ENCODE peak calls at places on chromosomes 1 and 21, in four cellular contexts. R is activated CD4-positive, alpha-beta memory T cell treated with anti-CD3 and anti-CD28 coated beads, Interleukin-2, amount 10 ng/mL, durations not matched to agents 7 days and 5 days; F is NCI-H1930; Q is fibroblast of mammary gland. J is an unnamed sample.
A peak's percentile ranks its signal among the peaks of the same experiment; 100 is the strongest.

GRCh38 chr21:31397515-31397926 is 53.5 kb upstream of the TIAM1 start:
- DNase-seq in R (no peak), F (no peak), Q (no peak), J (no peak)

GRCh38 chr1:40944326-40944725 is 35.2 kb upstream of the CTPS1 start:
- DNase-seq in R (no peak), F (no peak), Q (peak; percentile 91), J (no peak)

GRCh38 chr1:29129916-29130315 is 6.2 kb upstream of the TMEM200B start:
- DNase-seq in R (no peak), F (no peak), Q (no peak), J (no peak)

GRCh38 chr1:235714205-235714897 is 64.8 kb upstream of the GNG4 start:
- DNase-seq in R (no peak), F (peak; percentile 82), Q (no peak), J (no peak)

GRCh38 chr1:26372039-26372438 is 511 bp downstream of the ZNF683 start:
- DNase-seq in R (no peak), F (no peak), Q (peak; percentile 48), J (no peak)

GRCh38 chr1:63413394-63413793 is 46.0 kb downstream of the ALG6 start:
- DNase-seq in R (no peak), F (no peak), Q (no peak), J (no peak)

GRCh38 chr1:151923422-151923821 is 14.1 kb upstream of the THEM4 start:
- DNase-seq in R (no peak), F (no peak), Q (no peak), J (no peak)

GRCh38 chr1:37714226-37714625 is 21.9 kb downstream of the CDCA8 start:
- DNase-seq in R (no peak), F (no peak), Q (no peak), J (no peak)

GRCh38 chr1:145983959-145984830 is 12.2 kb downstream of the TXNIP start:
- DNase-seq in R (peak; percentile 62), F (no peak), Q (no peak), J (no peak)

GRCh38 chr1:37477946-37478345 is 3.6 kb downstream of the ZC3H12A start:
- DNase-seq in R (no peak), F (no peak), Q (no peak), J (no peak)

GRCh38 chr1:114021665-114022099 is 42.4 kb downstream of the OLFML3 start:
- DNase-seq in R (no peak), F (no peak), Q (no peak), J (no peak)

GRCh38 chr1:162219461-162219860 is 150.0 kb downstream of the NOS1AP start:
- DNase-seq in R (no peak), F (no peak), Q (no peak), J (no peak)

GRCh38 chr1:155961937-155962336 is 16.4 kb downstream of the ARHGEF2 start:
- DNase-seq in R (peak; percentile 62), F (no peak), Q (peak; percentile 99), J (peak; percentile 94)

GRCh38 chr1:241608379-241609033 is 31.7 kb downstream of the CHML start:
- DNase-seq in R (no peak), F (no peak), Q (peak; percentile 83), J (no peak)

GRCh38 chr1:155892801-155893200 is 18.3 kb downstream of the RIT1 start:
- DNase-seq in R (no peak), F (no peak), Q (peak; percentile 79), J (peak; percentile 35)

GRCh38 chr1:204726478-204726877 is 40.9 kb upstream of the LRRN2 start:
- DNase-seq in R (no peak), F (no peak), Q (peak; percentile 28), J (peak; percentile 25)

GRCh38 chr1:157154940-157155514 is 16.8 kb upstream of the ETV3 start:
- DNase-seq in R (no peak), F (no peak), Q (peak; percentile 54), J (peak; percentile 33)

GRCh38 chr21:45972716-45973474 is 8.7 kb upstream of the COL6A1 start:
- DNase-seq in R (no peak), F (no peak), Q (peak; percentile 96), J (no peak)

GRCh38 chr1:167984886-167985489 is 48.1 kb upstream of the MPC2 start:
- DNase-seq in R (no peak), F (no peak), Q (peak; percentile 11), J (no peak)

GRCh38 chr1:117826119-117826518 is 103.3 kb downstream of the GDAP2 start:
- DNase-seq in R (no peak), F (no peak), Q (no peak), J (no peak)

GRCh38 chr1:43708006-43708412 is 673 bp downstream of the ST3GAL3 start:
- DNase-seq in R (no peak), F (no peak), Q (peak; percentile 56), J (no peak)

GRCh38 chr1:3618904-3619671 is 5.7 kb upstream of the TPRG1L start:
- DNase-seq in R (peak; percentile 72), F (peak; percentile 54), Q (peak; percentile 70), J (peak; percentile 62)

GRCh38 chr1:184053881-184054280 is 2.4 kb downstream of the TSEN15 start:
- DNase-seq in R (no peak), F (no peak), Q (no peak), J (no peak)

GRCh38 chr1:26391450-26391849 is 18.9 kb upstream of the ZNF683 start:
- DNase-seq in R (peak; percentile 74), F (no peak), Q (peak; percentile 70), J (peak; percentile 31)

GRCh38 chr1:208211901-208212843 is 32.0 kb downstream of the PLXNA2 start:
- DNase-seq in R (no peak), F (no peak), Q (peak; percentile 28), J (no peak)

GRCh38 chr1:198932351-198932991 is 293.6 kb downstream of the PTPRC start:
- DNase-seq in R (no peak), F (no peak), Q (no peak), J (no peak)

GRCh38 chr1:197130677-197131304 is 15.7 kb downstream of the ASPM start:
- DNase-seq in R (no peak), F (no peak), Q (no peak), J (no peak)

GRCh38 chr1:226783202-226783601 is 44.1 kb upstream of the ITPKB start:
- DNase-seq in R (no peak), F (no peak), Q (no peak), J (no peak)

GRCh38 chr1:43586136-43586726 is 55.5 kb downstream of the PTPRF start:
- DNase-seq in R (no peak), F (no peak), Q (no peak), J (no peak)

GRCh38 chr1:216181590-216181989 is 241.7 kb downstream of the USH2A start:
- DNase-seq in R (no peak), F (no peak), Q (no peak), J (no peak)

GRCh38 chr1:234620786-234621468 is 10.9 kb upstream of the IRF2BP2 start:
- DNase-seq in R (no peak), F (no peak), Q (no peak), J (no peak)

GRCh38 chr1:50923564-50923963 is 36.5 kb downstream of the FAF1 start:
- DNase-seq in R (no peak), F (no peak), Q (no peak), J (no peak)

GRCh38 chr1:94537254-94537653 is 4.3 kb downstream of the F3 start:
- DNase-seq in R (no peak), F (no peak), Q (no peak), J (no peak)

GRCh38 chr1:116708255-116708900 is 40.8 kb upstream of the IGSF3 start:
- DNase-seq in R (no peak), F (no peak), Q (no peak), J (no peak)

GRCh38 chr21:46424062-46424591 is 34.6 kb upstream of the DIP2A start:
- DNase-seq in R (peak; percentile 25), F (no peak), Q (no peak), J (no peak)

GRCh38 chr1:2478100-2478499 is 2.0 kb downstream of the PLCH2 start:
- DNase-seq in R (no peak), F (no peak), Q (no peak), J (no peak)

GRCh38 chr21:34179204-34179935 is 106.0 kb downstream of the MRPS6 start:
- DNase-seq in R (no peak), F (no peak), Q (no peak), J (no peak)

GRCh38 chr1:239924741-239925350 is 166.8 kb upstream of the FMN2 start:
- DNase-seq in R (no peak), F (no peak), Q (no peak), J (no peak)

GRCh38 chr1:153658400-153659174 is at the start of gene SNAPIN:
- DNase-seq in R (peak; percentile 93), F (peak; percentile 85), Q (peak; percentile 82), J (peak; percentile 87)

J was measured in H54.